ENCODE peak calls at places on chromosomes 11 and 22, in nine cellular contexts. P is heart left ventricle; D is IMR-90; Y is CD4-positive, alpha-beta T cell; X is RWPE1; Q is nephron progenitor cell; T is A549; N is endothelial cell; L is BJ. A is an unnamed sample.

GRCh38 chr11:119340335-119341221 is at the start of gene C1QTNF5:
- DNase-seq in Y (no peak), T (no peak), D (peak; percentile 57), P (peak; percentile 94), N (peak; percentile 60), X (no peak), Q (peak; percentile 57), L (no peak), A (no peak)

GRCh38 chr11:131663403-131664200 is 293.2 kb downstream of the NTM start:
- DNase-seq in T (no peak), Q (no peak), D (no peak), N (no peak), L (no peak), P (no peak), X (no peak), Y (no peak), A (no peak)

GRCh38 chr22:48756146-48757111 is 1071.2 kb downstream of the BRD1 start:
- DNase-seq in T (peak; percentile 7), Q (no peak), N (peak; percentile 4), Y (no peak), D (no peak), P (peak; percentile 2), X (no peak), L (no peak), A (peak; percentile 10)

GRCh38 chr11:58957922-58958321 is 18.6 kb downstream of the GLYATL1 start:
- DNase-seq in L (no peak), Y (no peak), D (no peak), T (no peak), Q (no peak), N (no peak), X (no peak), P (no peak), A (no peak)

GRCh38 chr11:45702511-45702910 is 37.1 kb upstream of the CHST1 start:
- DNase-seq in Y (no peak), T (no peak), Q (no peak), N (no peak), X (no peak), P (no peak), D (no peak), L (no peak), A (no peak)

GRCh38 chr11:23540101-23540561 is 679.9 kb upstream of the CCDC179 start:
- DNase-seq in T (peak; percentile 27), Y (no peak), D (peak; percentile 53), P (no peak), Q (peak; percentile 36), L (no peak), X (peak; percentile 31), N (peak; percentile 41), A (no peak)

GRCh38 chr11:100687032-100687629 is at the start of gene ARHGAP42:
- DNase-seq in D (peak; percentile 48), Q (peak; percentile 80), L (no peak), P (peak; percentile 81), T (peak; percentile 74), N (peak; percentile 65), Y (no peak), X (peak; percentile 41), A (peak; percentile 22)

GRCh38 chr11:85495918-85496317 is 131.2 kb downstream of the DLG2 start:
- DNase-seq in N (no peak), D (no peak), T (no peak), L (no peak), X (no peak), P (no peak), Q (no peak), Y (no peak), A (no peak)

GRCh38 chr11:26510201-26510600 is 61.9 kb downstream of the MUC15 start:
- DNase-seq in L (no peak), P (no peak), T (no peak), Q (no peak), Y (no peak), N (no peak), X (no peak), D (no peak), A (no peak)

GRCh38 chr22:30445438-30445936 is 19.9 kb downstream of the MTFP1 start:
- DNase-seq in N (no peak), P (no peak), Y (no peak), T (no peak), L (no peak), D (peak; percentile 39), X (no peak), Q (no peak), A (no peak)

GRCh38 chr22:31926969-31927368 is 17.4 kb upstream of the YWHAH start:
- DNase-seq in D (no peak), X (peak; percentile 51), P (no peak), Q (no peak), T (no peak), L (no peak), N (no peak), Y (no peak), A (no peak)

GRCh38 chr11:3123761-3124733 is 41.1 kb downstream of the OSBPL5 start:
- DNase-seq in Q (no peak), T (peak; percentile 70), N (no peak), D (peak; percentile 97), Y (no peak), P (peak; percentile 66), X (peak; percentile 89), L (peak; percentile 79), A (peak; percentile 77)

GRCh38 chr11:128727320-128727719 is 33.4 kb downstream of the FLI1 start:
- DNase-seq in L (no peak), N (no peak), Q (no peak), P (no peak), X (no peak), T (no peak), D (no peak), Y (no peak), A (no peak)

GRCh38 chr22:23240639-23241389 is 60.5 kb downstream of the BCR start:
- DNase-seq in X (no peak), T (peak; percentile 14), Q (no peak), D (no peak), L (no peak), P (no peak), N (no peak), Y (no peak), A (no peak)

DNA sequence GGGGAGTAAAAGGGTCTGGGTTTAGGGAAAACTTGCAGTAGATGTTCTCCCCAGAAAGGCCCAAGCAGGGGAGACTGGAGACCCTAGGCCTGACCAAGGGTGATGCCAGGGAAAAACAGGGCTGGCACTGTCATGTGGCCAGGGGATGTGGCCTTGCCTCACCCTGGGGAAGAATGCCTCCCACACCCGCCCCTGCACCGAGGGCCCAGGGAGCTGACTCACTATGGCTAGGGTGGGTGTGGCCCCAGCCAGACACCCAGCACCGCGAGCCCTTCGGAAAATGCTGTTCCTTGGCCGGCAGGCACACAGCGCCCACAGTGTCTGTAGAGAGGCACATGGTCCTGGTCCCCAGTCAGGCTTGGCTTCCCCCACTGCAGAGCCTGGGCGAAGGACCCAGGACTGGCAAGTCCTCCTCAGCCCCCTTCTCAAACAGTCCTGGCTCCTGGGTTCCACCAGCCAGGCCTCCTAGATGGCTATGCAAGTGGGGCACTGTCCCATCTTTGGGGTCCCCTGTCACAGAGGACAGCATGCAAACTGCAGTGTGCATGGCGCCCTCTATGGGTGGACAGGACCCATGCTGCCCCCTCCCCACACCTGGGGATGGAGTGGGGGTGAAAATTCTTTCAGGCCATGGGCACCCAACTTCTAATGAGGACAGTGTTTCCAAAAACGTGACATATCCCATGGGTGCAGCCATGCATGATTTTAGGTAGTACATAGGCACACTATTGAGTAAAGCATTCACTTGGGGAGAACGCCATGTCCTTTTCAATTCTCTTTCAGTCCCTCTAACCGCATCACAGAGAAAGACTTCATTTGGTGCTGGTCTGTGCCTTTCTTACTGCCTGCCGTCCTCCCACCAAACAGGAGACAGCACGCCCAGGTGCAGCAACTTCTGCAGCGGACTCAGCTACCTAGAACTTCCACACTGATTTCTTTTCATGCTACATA is 15.2 kb downstream of the TMPRSS5 start:
- DNase-seq in X (peak; percentile 94), T (peak; percentile 84), P (no peak), Y (no peak), N (peak; percentile 51), L (peak; percentile 9), D (peak; percentile 32), Q (peak; percentile 44), A (no peak)
- TF ChIP-seq CTCF in X (peak; percentile 19), T (peak; percentile 38), P (peak; percentile 34), Y (no peak), N (peak; percentile 74), L (peak; percentile 30), D (no peak), Q (peak; percentile 54), A (no peak)

DNA sequence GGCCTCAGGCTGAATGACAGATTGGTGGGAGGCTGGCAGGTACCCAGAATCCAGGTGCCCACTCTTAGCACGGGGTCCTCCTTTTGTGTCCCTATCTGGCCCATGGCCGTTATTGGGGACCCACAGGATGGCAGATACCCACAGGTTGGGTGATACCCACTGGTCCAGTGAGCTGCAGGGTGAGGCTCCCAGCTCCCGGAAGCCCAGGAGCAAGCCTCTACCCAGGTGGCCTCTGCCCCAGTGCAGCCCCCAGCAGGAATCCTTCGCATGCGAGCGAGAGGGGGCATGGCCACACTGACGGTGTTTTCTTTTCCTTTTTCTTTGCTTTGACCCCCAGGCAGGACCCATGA is 116.1 kb downstream of the PHF21B start:
- DNase-seq in D (no peak), X (no peak), P (no peak), T (no peak), Y (no peak), N (no peak), L (no peak), Q (no peak), A (no peak)
- TF ChIP-seq CTCF in D (no peak), X (no peak), P (no peak), T (no peak), Y (no peak), N (no peak), L (no peak), Q (no peak), A (no peak)

GRCh38 chr11:106309070-106309684 is 231.7 kb downstream of the AASDHPPT start:
- DNase-seq in Q (no peak), P (no peak), D (no peak), X (no peak), L (no peak), T (no peak), Y (no peak), N (no peak), A (no peak)
- TF ChIP-seq CTCF in Q (no peak), P (no peak), D (no peak), X (no peak), L (no peak), T (no peak), Y (no peak), N (no peak), A (no peak)

GRCh38 chr22:17888855-17889254 is 114.6 kb upstream of the BID start:
- DNase-seq in D (peak; percentile 47), L (no peak), T (no peak), N (peak; percentile 49), Y (no peak), Q (peak; percentile 44), X (no peak), P (no peak), A (no peak)

GRCh38 chr22:17893900-17894299 is 119.6 kb upstream of the BID start:
- DNase-seq in Y (no peak), Q (no peak), L (no peak), D (no peak), T (no peak), X (no peak), N (no peak), P (no peak), A (no peak)

GRCh38 chr22:17890245-17890671 is 116.0 kb upstream of the BID start:
- DNase-seq in D (peak; percentile 53), Q (no peak), Y (no peak), L (no peak), T (no peak), N (no peak), P (no peak), X (peak; percentile 6), A (no peak)

GRCh38 chr22:17890892-17891291 is 116.6 kb upstream of the BID start:
- DNase-seq in N (no peak), D (no peak), L (no peak), X (no peak), P (no peak), Q (no peak), T (no peak), Y (no peak), A (no peak)

GRCh38 chr22:17891427-17892167 is 117.3 kb upstream of the BID start:
- DNase-seq in Y (no peak), X (no peak), L (no peak), N (peak; percentile 36), Q (peak; percentile 49), D (no peak), T (no peak), P (peak; percentile 65), A (no peak)
- TF ChIP-seq CTCF in Y (no peak), X (peak; percentile 14), L (peak; percentile 25), N (no peak), Q (no peak), D (peak; percentile 1), T (peak; percentile 26), P (peak; percentile 57), A (no peak)

A was measured in omental fat pad.